ENCODE peak calls at places on chromosomes 11 and 22, in ten cellular contexts. K is GM12891, U is GM12878, Q is transverse colon, Z is HL-60, M is HCT116, G is stomach, O is sigmoid colon, R is Panc1, L is K562. Y is an unnamed sample.

GRCh38 chr22:48380016-48380665 is 1447.5 kb downstream of the BRD1 start:
- DNase-seq in K (no peak), Z (no peak), R (no peak), Q (no peak), G (peak), L (no peak), U (no peak), O (peak), M (no peak), Y (peak)

GRCh38 chr22:20583471-20583922 is 76.1 kb downstream of the MED15 start:
- DNase-seq in L (no peak), M (no peak), Q (no peak), G (no peak), Z (no peak), U (no peak), K (no peak), R (no peak), O (no peak), Y (no peak)

GRCh38 chr11:120112174-120112796 is 25.6 kb downstream of the TRIM29 start:
- DNase-seq in Q (no peak), R (no peak), G (no peak), O (no peak), Z (no peak), U (no peak), M (no peak), L (peak), K (no peak), Y (no peak)

GRCh38 chr11:26537341-26537740 is 34.7 kb downstream of the MUC15 start:
- DNase-seq in R (no peak), Z (no peak), Q (no peak), K (no peak), O (no peak), U (no peak), M (no peak), G (no peak), L (no peak), Y (no peak)

GRCh38 chr11:2390871-2391662 is 9.5 kb upstream of the TSSC4 start:
- DNase-seq in Z (no peak), L (peak), K (no peak), U (no peak), O (peak), G (no peak), R (no peak), Q (peak), M (no peak), Y (peak)

GRCh38 chr11:62805044-62805892 is at the start of gene NXF1:
- DNase-seq in G (peak), U (peak), R (peak), K (peak), O (peak), L (peak), Q (peak), Z (peak), M (peak), Y (peak)

GRCh38 chr22:23058481-23059336 is 11.6 kb upstream of the GNAZ start:
- DNase-seq in G (peak), R (no peak), Z (no peak), M (no peak), K (no peak), Q (no peak), O (no peak), U (no peak), L (peak), Y (no peak)

GRCh38 chr22:32411388-32411787 is 659 bp downstream of the RTCB start:
- DNase-seq in L (peak), U (no peak), O (no peak), K (no peak), Q (peak), M (no peak), G (no peak), R (no peak), Z (no peak), Y (no peak)

GRCh38 chr11:71248656-71249055 is 3.7 kb downstream of the SHANK2 start:
- DNase-seq in G (no peak), Q (no peak), Z (no peak), M (no peak), K (no peak), R (no peak), L (no peak), U (no peak), O (peak), Y (no peak)

GRCh38 chr11:44430140-44430539 is 120.2 kb upstream of the ALX4 start:
- DNase-seq in Z (no peak), M (no peak), U (no peak), G (no peak), O (no peak), R (no peak), K (no peak), L (no peak), Q (no peak), Y (no peak)

GRCh38 chr11:12686246-12687060 is 12.2 kb downstream of the TEAD1 start:
- DNase-seq in O (no peak), U (no peak), M (no peak), G (no peak), L (no peak), K (no peak), R (no peak), Z (no peak), Q (no peak), Y (no peak)

GRCh38 chr22:42321908-42322561 is 51.6 kb upstream of the TCF20 start:
- DNase-seq in K (no peak), O (no peak), R (no peak), M (no peak), Z (no peak), G (no peak), U (no peak), L (no peak), Q (peak), Y (no peak)

GRCh38 chr22:45892681-45893461 is 84.1 kb downstream of the WNT7B start:
- DNase-seq in M (no peak), L (no peak), U (no peak), R (no peak), K (no peak), O (no peak), Q (no peak), Z (no peak), G (no peak), Y (peak)

GRCh38 chr11:120219157-120219934 is 8.5 kb downstream of the OAF start:
- DNase-seq in O (peak), Z (no peak), L (no peak), G (no peak), U (no peak), Q (no peak), M (no peak), R (no peak), K (no peak), Y (no peak)

GRCh38 chr22:38864361-38865191 is 7.4 kb downstream of the CBX6 start:
- DNase-seq in M (no peak), Q (peak), L (no peak), K (no peak), U (no peak), G (peak), Z (no peak), O (peak), R (no peak), Y (no peak)

GRCh38 chr22:41243361-41243760 is 2.6 kb upstream of the CHADL start:
- DNase-seq in M (no peak), O (no peak), R (no peak), L (no peak), K (no peak), G (no peak), Q (no peak), U (no peak), Z (no peak), Y (no peak)

GRCh38 chr22:37193629-37194191 is 5.7 kb upstream of the C1QTNF6 start:
- DNase-seq in G (no peak), Q (peak), M (no peak), K (no peak), Z (peak), O (peak), R (no peak), L (peak), U (no peak), Y (no peak)

GRCh38 chr22:42286205-42286604 is 15.8 kb upstream of the TCF20 start:
- DNase-seq in L (no peak), U (no peak), G (no peak), Q (no peak), R (no peak), Z (peak), O (no peak), M (no peak), K (no peak), Y (no peak)

GRCh38 chr22:44620129-44620840 is 81.7 kb upstream of the PRR5 start:
- DNase-seq in M (no peak), G (peak), Q (peak), U (no peak), L (peak), O (peak), Z (peak), R (no peak), K (no peak), Y (peak)

GRCh38 chr11:67033661-67034166 is 10.8 kb downstream of the SYT12 start:
- DNase-seq in U (no peak), L (no peak), Q (no peak), Z (no peak), M (no peak), O (no peak), G (no peak), R (no peak), K (no peak), Y (no peak)

GRCh38 chr22:43342347-43343261 is 568 bp downstream of the SCUBE1 start:
- DNase-seq in L (peak), Q (no peak), Z (no peak), U (no peak), R (no peak), G (no peak), K (no peak), O (no peak), M (no peak), Y (no peak)

GRCh38 chr22:43341565-43341964 is 1.6 kb downstream of the SCUBE1 start:
- DNase-seq in R (no peak), U (no peak), G (no peak), L (no peak), K (no peak), O (no peak), M (no peak), Z (no peak), Q (no peak), Y (no peak)

GRCh38 chr22:43345356-43345755 is 2.2 kb upstream of the SCUBE1 start:
- DNase-seq in Q (no peak), K (no peak), G (no peak), M (no peak), U (no peak), L (no peak), R (no peak), O (no peak), Z (no peak), Y (no peak)

GRCh38 chr22:43345761-43346261 is 2.6 kb upstream of the SCUBE1 start:
- DNase-seq in K (peak), Q (no peak), L (peak), G (no peak), O (no peak), R (no peak), M (no peak), U (no peak), Z (peak), Y (no peak)

GRCh38 chr22:43343262-43343988 is at the start of gene SCUBE1:
- DNase-seq in M (no peak), Z (peak), K (peak), L (peak), G (peak), Q (peak), R (no peak), O (no peak), U (no peak), Y (peak)
- TF ChIP-seq POLR2AphosphoS5 in M (no peak), Z (no peak), K (no peak), L (no peak), G (no peak), Q (no peak), R (no peak), O (no peak), U (no peak), Y (no peak)

GRCh38 chr11:19674420-19674819 is 38.2 kb upstream of the NAV2 start:
- DNase-seq in L (no peak), U (no peak), Q (no peak), Z (no peak), R (no peak), K (no peak), O (no peak), M (no peak), G (no peak), Y (peak)

GRCh38 chr11:19675397-19675796 is 37.2 kb upstream of the NAV2 start:
- DNase-seq in R (no peak), K (no peak), L (no peak), M (no peak), Q (no peak), U (no peak), G (no peak), Z (no peak), O (no peak), Y (no peak)

GRCh38 chr11:19672591-19673206 is 39.9 kb upstream of the NAV2 start:
- DNase-seq in U (no peak), Z (no peak), Q (no peak), R (no peak), O (no peak), M (no peak), L (no peak), K (no peak), G (no peak), Y (no peak)

GRCh38 chr11:19674831-19675230 is 37.8 kb upstream of the NAV2 start:
- DNase-seq in U (no peak), G (no peak), L (no peak), Z (no peak), R (no peak), O (no peak), M (no peak), K (no peak), Q (no peak), Y (no peak)

DNA sequence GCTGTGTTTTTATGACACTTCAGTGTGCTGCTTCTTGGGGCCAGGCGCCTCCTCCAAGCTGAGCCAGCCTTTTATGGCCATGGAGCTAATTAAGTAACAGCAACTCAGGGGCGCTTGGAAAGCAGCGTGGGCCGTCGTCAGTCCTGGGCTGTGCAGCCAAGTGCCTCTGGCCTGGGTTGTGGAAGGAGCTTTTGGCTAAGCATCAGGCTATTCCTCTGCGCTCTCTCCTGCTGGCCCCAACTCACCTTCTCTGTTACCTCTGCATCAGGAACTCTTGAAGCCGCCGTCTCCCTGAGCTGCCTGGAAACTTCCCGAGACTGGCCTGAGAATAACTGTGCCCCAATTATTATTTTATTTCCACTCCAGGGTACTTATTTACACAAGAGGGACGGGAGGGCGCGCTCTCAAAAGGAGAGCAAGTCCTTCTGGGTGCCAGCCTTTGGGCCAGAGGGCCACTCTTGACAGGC is 38.7 kb upstream of the NAV2 start:
- DNase-seq in G (no peak), O (peak), U (no peak), M (no peak), Z (no peak), L (no peak), Q (peak), K (no peak), R (no peak), Y (peak)
- TF ChIP-seq POLR2AphosphoS5 in G (peak), O (peak), U (no peak), M (no peak), Z (no peak), L (no peak), Q (peak), K (no peak), R (no peak), Y (no peak)

GRCh38 chr22:24432059-24432853 is 4.9 kb downstream of the ADORA2A start:
- DNase-seq in Z (no peak), G (peak), K (no peak), M (no peak), R (no peak), L (peak), U (no peak), O (peak), Q (peak), Y (no peak)
- TF ChIP-seq POLR2AphosphoS5 in Z (no peak), G (no peak), K (no peak), M (no peak), R (no peak), L (no peak), U (no peak), O (no peak), Q (no peak), Y (no peak)

GRCh38 chr11:74345420-74345819 is 34.0 kb upstream of the P4HA3 start:
- DNase-seq in K (no peak), U (no peak), R (no peak), L (no peak), O (no peak), G (no peak), Q (no peak), Z (no peak), M (no peak), Y (no peak)

GRCh38 chr11:74341926-74342325 is 30.5 kb upstream of the P4HA3 start:
- DNase-seq in L (no peak), U (no peak), K (no peak), Z (no peak), R (no peak), O (no peak), M (no peak), Q (no peak), G (no peak), Y (no peak)

DNA sequence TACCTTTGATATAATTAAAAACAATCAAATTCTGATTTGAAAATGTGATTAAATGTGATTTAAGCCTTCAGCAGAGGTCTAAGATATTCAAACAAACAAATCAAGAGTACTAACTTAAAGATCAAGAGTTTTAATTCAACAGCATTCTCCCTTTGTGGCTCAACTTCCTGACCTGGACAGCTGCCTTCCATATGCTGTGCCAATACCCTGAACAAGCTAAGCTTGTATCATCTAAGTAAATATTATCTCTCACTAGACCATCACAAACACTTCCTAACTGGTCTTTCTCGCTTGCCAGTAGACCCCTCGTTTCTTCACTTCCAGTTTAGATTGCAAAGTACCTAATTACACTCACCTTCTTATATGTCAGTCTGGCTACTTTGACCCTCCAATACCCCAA is 35.9 kb upstream of the P4HA3 start:
- DNase-seq in R (no peak), Z (no peak), K (no peak), G (no peak), Q (no peak), L (no peak), U (no peak), O (no peak), M (no peak), Y (no peak)
- TF ChIP-seq POLR2AphosphoS5 in R (no peak), Z (no peak), K (no peak), G (no peak), Q (no peak), L (no peak), U (no peak), O (no peak), M (no peak), Y (no peak)

DNA sequence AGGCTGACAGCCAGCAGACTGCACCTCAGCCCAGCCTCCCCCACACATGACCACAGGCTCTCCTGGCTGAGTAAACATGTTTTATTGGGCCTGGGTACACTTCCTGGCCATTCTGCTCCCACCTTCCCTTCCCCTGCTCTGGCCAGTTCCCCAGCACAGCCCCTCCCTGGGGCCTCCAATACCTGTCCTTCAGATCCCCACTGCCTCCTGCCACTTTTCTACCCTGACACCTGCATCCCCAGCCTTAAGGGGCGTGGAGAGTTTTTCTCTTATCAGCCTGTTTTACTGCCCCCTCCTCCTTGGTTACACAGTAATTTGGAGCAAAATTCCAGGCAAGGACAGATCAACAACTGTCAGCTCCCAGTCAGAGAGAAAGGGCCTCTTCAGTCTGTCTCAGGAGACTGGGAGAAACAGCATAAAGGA is at the start of gene ISX:
- DNase-seq in Z (no peak), R (no peak), G (no peak), K (no peak), L (peak), O (no peak), Q (peak), M (no peak), U (no peak), Y (no peak)
- TF ChIP-seq POLR2AphosphoS5 in Z (no peak), R (no peak), G (no peak), K (no peak), L (no peak), O (no peak), Q (peak), M (no peak), U (no peak), Y (no peak)

GRCh38 chr11:106076923-106077608 is at the start of gene KBTBD3:
- DNase-seq in R (peak), G (peak), M (peak), O (peak), Q (peak), U (peak), Z (peak), K (peak), L (peak), Y (peak)
- TF ChIP-seq POLR2AphosphoS5 in R (no peak), G (peak), M (peak), O (peak), Q (peak), U (no peak), Z (peak), K (peak), L (no peak), Y (no peak)

GRCh38 chr11:72821920-72822799 is 7.9 kb downstream of the ATG16L2 start:
- DNase-seq in G (peak), M (peak), Z (no peak), K (no peak), O (peak), R (peak), U (peak), Q (peak), L (peak), Y (peak)
- TF ChIP-seq POLR2AphosphoS5 in G (peak), M (peak), Z (no peak), K (peak), O (peak), R (peak), U (peak), Q (peak), L (peak), Y (peak)